ENCODE peak calls at places on chromosomes 5 and 9, in six cellular contexts. E is right lobe of liver, Y is epithelial cell of esophagus, P is psoas muscle, L is spleen, U is BE2C. S is an unnamed sample.

GRCh38 chr5:55636711-55637110 is 75.4 kb downstream of the SLC38A9 start:
- DNase-seq in E (peak), Y (peak), P (no peak), L (no peak), U (no peak), S (no peak)

GRCh38 chr9:137302176-137303030 is at the start of gene NRARP:
- DNase-seq in E (peak), Y (peak), P (peak), L (peak), U (peak), S (peak)

GRCh38 chr5:36443941-36444340 is 142.2 kb upstream of the RANBP3L start:
- DNase-seq in E (no peak), Y (no peak), P (no peak), L (no peak), U (no peak), S (no peak)

GRCh38 chr9:34513567-34514214 is 9.1 kb downstream of the ENHO start:
- DNase-seq in E (no peak), Y (no peak), P (no peak), L (no peak), U (peak), S (no peak)

GRCh38 chr5:123813937-123814624 is 302.1 kb downstream of the CSNK1G3 start:
- DNase-seq in E (no peak), Y (peak), P (no peak), L (no peak), U (peak), S (no peak)

GRCh38 chr5:66958126-66958983 is 238.2 kb downstream of the CD180 start:
- DNase-seq in E (no peak), Y (peak), P (no peak), L (no peak), U (no peak), S (no peak)

GRCh38 chr9:37800631-37801286 is at the start of gene DCAF10:
- DNase-seq in E (peak), Y (peak), P (peak), L (peak), U (peak), S (peak)

GRCh38 chr5:79686799-79687198 is 2.8 kb upstream of the CMYA5 start:
- DNase-seq in E (no peak), Y (peak), P (no peak), L (no peak), U (no peak), S (no peak)

GRCh38 chr9:100227636-100228035 is 125.1 kb downstream of the TEX10 start:
- DNase-seq in E (no peak), Y (no peak), P (no peak), L (no peak), U (no peak), S (no peak)

GRCh38 chr5:168877132-168877895 is 298.1 kb upstream of the PANK3 start:
- DNase-seq in E (peak), Y (no peak), P (no peak), L (no peak), U (no peak), S (no peak)

GRCh38 chr9:8863886-8864881 is 1064.6 kb upstream of the DMAC1 start:
- DNase-seq in E (no peak), Y (peak), P (no peak), L (no peak), U (no peak), S (no peak)

GRCh38 chr5:143119301-143119769 is 284.2 kb downstream of the NR3C1 start:
- DNase-seq in E (no peak), Y (no peak), P (no peak), L (no peak), U (no peak), S (no peak)

GRCh38 chr5:88394531-88395185 is 126.0 kb upstream of the TMEM161B start:
- DNase-seq in E (no peak), Y (no peak), P (no peak), L (no peak), U (no peak), S (no peak)

GRCh38 chr5:152674403-152674802 is 269.3 kb upstream of the NMUR2 start:
- DNase-seq in E (no peak), Y (no peak), P (no peak), L (no peak), U (no peak), S (no peak)

GRCh38 chr5:53249529-53249928 is 140.0 kb upstream of the MOCS2 start:
- DNase-seq in E (no peak), Y (peak), P (no peak), L (no peak), U (no peak), S (no peak)

GRCh38 chr5:172280937-172281336 is 2.6 kb downstream of the UBTD2 start:
- DNase-seq in E (no peak), Y (no peak), P (no peak), L (no peak), U (no peak), S (no peak)

GRCh38 chr5:171469336-171469735 is 49.9 kb downstream of the FGF18 start:
- DNase-seq in E (no peak), Y (no peak), P (no peak), L (no peak), U (no peak), S (no peak)

GRCh38 chr5:55650391-55650790 is 61.7 kb downstream of the SLC38A9 start:
- DNase-seq in E (no peak), Y (peak), P (no peak), L (no peak), U (no peak), S (no peak)

GRCh38 chr9:34338664-34339063 is 9.3 kb downstream of the NUDT2 start:
- DNase-seq in E (peak), Y (no peak), P (no peak), L (no peak), U (no peak), S (no peak)

GRCh38 chr5:93586948-93587918 is 4.2 kb downstream of the NR2F1 start:
- DNase-seq in E (no peak), Y (no peak), P (peak), L (no peak), U (no peak), S (peak)

GRCh38 chr9:107447834-107448233 is 41.7 kb downstream of the KLF4 start:
- DNase-seq in E (no peak), Y (peak), P (no peak), L (no peak), U (no peak), S (no peak)

GRCh38 chr9:96009690-96010477 is 134.4 kb downstream of the ERCC6L2 start:
- DNase-seq in E (peak), Y (no peak), P (no peak), L (no peak), U (no peak), S (peak)

GRCh38 chr9:102428305-102428704 is 566.8 kb upstream of the CYLC2 start:
- DNase-seq in E (no peak), Y (no peak), P (no peak), L (no peak), U (no peak), S (no peak)
- TF ChIP-seq CTCF in E (peak), Y (no peak), P (no peak), L (no peak), U (no peak), S (no peak)

DNA sequence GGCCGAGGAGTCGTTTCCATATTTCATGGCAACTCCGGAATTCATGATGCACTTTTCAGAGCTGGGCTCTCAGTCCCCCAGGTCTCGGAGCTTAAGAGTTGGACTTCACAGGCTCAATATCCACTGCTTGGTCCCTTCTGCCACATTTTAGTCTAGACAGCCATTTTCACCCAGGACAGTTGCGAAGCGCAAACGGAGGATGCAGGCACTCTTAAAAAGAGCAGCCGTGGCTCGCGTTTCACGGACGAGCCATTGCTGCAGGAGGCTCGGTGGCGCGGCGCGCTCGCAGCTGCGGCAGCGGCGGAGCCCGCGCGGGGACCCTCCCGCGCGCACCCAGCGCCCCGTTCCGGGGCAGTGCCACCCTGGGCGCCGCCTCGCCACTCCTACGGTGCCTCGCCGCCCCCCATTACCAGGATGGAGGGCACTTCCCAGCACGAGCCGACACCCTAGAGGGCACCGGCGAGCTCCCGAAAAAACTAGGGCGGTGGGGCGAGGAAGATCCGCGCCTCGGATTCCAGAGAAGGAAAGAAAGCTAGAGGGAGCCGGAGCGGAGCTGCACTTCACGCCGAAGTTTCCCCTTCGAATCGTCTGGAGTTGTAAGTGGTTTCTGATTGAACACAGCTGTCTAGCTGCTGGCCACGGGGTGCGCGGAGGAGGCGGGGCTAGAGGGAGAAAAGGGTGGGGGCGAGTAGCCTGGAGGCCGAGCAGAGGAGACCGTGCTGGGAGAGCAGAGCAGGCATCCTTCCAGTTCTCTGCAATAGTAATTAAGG is 140.3 kb downstream of the TSSK1B start:
- DNase-seq in E (peak), Y (peak), P (peak), L (peak), U (peak), S (peak)
- TF ChIP-seq CTCF in E (no peak), Y (no peak), P (no peak), L (no peak), U (peak), S (no peak)

GRCh38 chr9:90310523-90310879 is 332.1 kb downstream of the DIRAS2 start:
- DNase-seq in E (no peak), Y (no peak), P (no peak), L (no peak), U (no peak), S (no peak)
- TF ChIP-seq CTCF in E (no peak), Y (no peak), P (no peak), L (no peak), U (no peak), S (no peak)

GRCh38 chr5:100502684-100503083 is 32.5 kb upstream of the FAM174A start:
- DNase-seq in E (no peak), Y (no peak), P (no peak), L (no peak), U (no peak), S (no peak)

DNA sequence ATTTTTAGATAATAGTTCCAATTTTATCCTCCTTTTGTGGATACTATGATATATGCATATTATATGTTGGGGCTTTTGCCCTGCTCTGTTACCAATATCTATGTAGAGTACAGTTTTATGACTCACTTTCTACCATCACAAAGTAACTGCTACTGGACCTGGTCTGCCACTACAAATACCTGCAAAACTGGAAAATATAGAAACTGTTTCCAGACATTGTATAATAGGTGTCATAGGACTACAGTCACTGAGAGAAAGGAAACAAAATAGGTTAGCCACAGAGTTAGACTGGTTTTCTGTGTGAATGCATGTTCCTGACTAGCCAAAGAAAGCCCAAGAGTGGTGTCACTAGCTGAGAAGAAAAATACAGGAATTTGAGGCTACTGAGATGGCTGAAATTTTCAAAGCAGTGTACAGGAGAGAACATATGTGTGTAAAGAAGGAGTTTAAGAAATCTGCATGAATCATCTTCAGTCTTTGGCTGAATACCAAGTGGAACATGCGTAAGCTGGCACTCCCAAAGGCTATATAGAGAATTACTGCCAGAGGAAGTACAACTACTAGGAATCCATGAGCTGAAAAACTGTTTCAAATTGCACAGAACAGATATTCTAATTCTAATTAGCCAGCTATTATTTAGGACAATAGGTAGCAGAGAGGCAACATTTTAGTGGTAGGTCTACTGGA is 29.0 kb upstream of the FAM174A start:
- DNase-seq in E (no peak), Y (peak), P (no peak), L (no peak), U (no peak), S (no peak)
- TF ChIP-seq CTCF in E (no peak), Y (peak), P (no peak), L (no peak), U (no peak), S (no peak)

DNA sequence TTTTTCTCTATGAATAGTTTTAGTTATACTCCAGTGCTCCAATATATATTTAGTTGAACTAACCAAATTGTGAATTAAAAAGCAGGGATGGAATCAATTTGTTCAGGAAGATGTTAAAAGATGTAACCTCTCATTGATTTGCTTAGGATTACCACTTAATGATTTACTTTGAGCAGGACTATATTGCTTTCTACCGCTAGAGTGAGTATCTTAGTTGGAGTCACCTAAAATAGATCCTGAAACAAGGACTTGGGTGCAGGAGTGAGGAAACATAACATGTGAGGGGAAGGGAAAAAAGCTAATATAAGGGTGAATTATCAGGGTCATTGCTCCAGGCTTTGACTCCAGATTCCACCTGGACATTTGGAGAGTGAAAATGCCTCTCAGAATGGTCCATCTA is 2277.4 kb upstream of the C9orf72 start:
- DNase-seq in E (no peak), Y (no peak), P (no peak), L (no peak), U (no peak), S (no peak)
- TF ChIP-seq CTCF in E (no peak), Y (peak), P (no peak), L (no peak), U (no peak), S (no peak)

GRCh38 chr9:79028101-79028500 is 543.7 kb upstream of the TLE4 start:
- DNase-seq in E (no peak), Y (peak), P (no peak), L (no peak), U (no peak), S (no peak)
- TF ChIP-seq CTCF in E (no peak), Y (no peak), P (no peak), L (no peak), U (no peak), S (no peak)

GRCh38 chr9:92762781-92763708 is 1.6 kb downstream of the BICD2 start:
- DNase-seq in E (no peak), Y (no peak), P (no peak), L (peak), U (no peak), S (no peak)
- TF ChIP-seq CTCF in E (no peak), Y (no peak), P (no peak), L (no peak), U (no peak), S (no peak)

GRCh38 chr5:59496524-59497134 is 396.9 kb downstream of the PDE4D start:
- DNase-seq in E (no peak), Y (peak), P (no peak), L (peak), U (peak), S (no peak)
- TF ChIP-seq CTCF in E (peak), Y (peak), P (no peak), L (peak), U (peak), S (no peak)

GRCh38 chr9:17160327-17160726 is 25.5 kb downstream of the CNTLN start:
- DNase-seq in E (no peak), Y (no peak), P (no peak), L (no peak), U (no peak), S (no peak)
- TF ChIP-seq CTCF in E (no peak), Y (no peak), P (no peak), L (no peak), U (no peak), S (no peak)

DNA sequence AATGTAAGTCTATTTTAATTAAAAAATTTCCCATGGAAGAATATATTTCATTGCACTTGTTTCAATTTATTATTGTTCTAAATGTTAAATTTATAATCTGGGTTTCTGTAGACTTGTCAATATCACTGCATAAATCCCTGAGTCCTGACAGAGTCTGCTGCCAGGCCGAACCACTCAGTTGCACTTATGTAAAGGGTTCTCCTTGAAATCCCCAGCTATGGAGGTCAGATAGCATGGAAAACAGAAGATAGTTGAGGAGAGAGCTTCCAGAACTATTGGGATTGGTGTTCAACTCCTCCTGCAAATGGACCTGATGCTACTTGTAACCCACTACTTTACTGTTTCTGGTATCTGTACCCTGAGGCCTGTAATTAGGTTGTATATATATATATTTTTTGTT is 37.2 kb downstream of the KDM4C start:
- DNase-seq in E (no peak), Y (no peak), P (no peak), L (no peak), U (no peak), S (no peak)
- TF ChIP-seq CTCF in E (no peak), Y (no peak), P (no peak), L (no peak), U (no peak), S (no peak)